ENCODE peak calls at places on chromosomes 4 and X, in eight cellular contexts. J, K, Q, L, X, B, Z and G are unnamed samples.

GRCh38 chrX:130676861-130677260 is 226.1 kb downstream of the ENOX2 start:
- DNase-seq in J (no peak), K (no peak), Q (no peak), L (peak), X (no peak), B (no peak), Z (no peak), G (no peak)

GRCh38 chr4:140790765-140791164 is 34.6 kb upstream of the TBC1D9 start:
- DNase-seq in J (peak), K (no peak), Q (no peak), L (peak), X (no peak), B (peak), Z (no peak), G (no peak)

GRCh38 chr4:141046255-141046654 is 87.0 kb downstream of the RNF150 start:
- DNase-seq in J (no peak), K (no peak), Q (no peak), L (peak), X (no peak), B (no peak), Z (no peak), G (no peak)

GRCh38 chrX:133706890-133707289 is 278.5 kb downstream of the GPC3 start:
- DNase-seq in J (no peak), K (no peak), Q (no peak), L (no peak), X (no peak), B (no peak), Z (no peak), G (no peak)

GRCh38 chrX:106246511-106246910 is 78.4 kb downstream of the PWWP3B start:
- DNase-seq in J (no peak), K (no peak), Q (no peak), L (peak), X (no peak), B (no peak), Z (no peak), G (no peak)

GRCh38 chr4:101160792-101161592 is 186.3 kb downstream of the PPP3CA start:
- DNase-seq in J (no peak), K (no peak), Q (no peak), L (no peak), X (no peak), B (no peak), Z (no peak), G (no peak)

GRCh38 chr4:53617101-53617680 is 25.9 kb upstream of the LNX1 start:
- DNase-seq in J (no peak), K (no peak), Q (no peak), L (no peak), X (no peak), B (no peak), Z (no peak), G (no peak)

GRCh38 chr4:82797591-82798081 is 960 bp downstream of the SCD5 start:
- DNase-seq in J (no peak), K (peak), Q (no peak), L (peak), X (no peak), B (no peak), Z (no peak), G (no peak)

GRCh38 chr4:102761478-102761790 is 666 bp upstream of the MANBA start:
- DNase-seq in J (no peak), K (no peak), Q (no peak), L (peak), X (no peak), B (peak), Z (no peak), G (no peak)

GRCh38 chr4:80425701-80426100 is 90.2 kb downstream of the CFAP299 start:
- DNase-seq in J (no peak), K (no peak), Q (no peak), L (no peak), X (no peak), B (no peak), Z (no peak), G (no peak)

GRCh38 chr4:123967360-123967759 is 570.8 kb downstream of the SPRY1 start:
- DNase-seq in J (no peak), K (no peak), Q (no peak), L (peak), X (no peak), B (no peak), Z (no peak), G (no peak)

GRCh38 chr4:168384437-168385141 is 66.0 kb upstream of the DDX60 start:
- DNase-seq in J (no peak), K (no peak), Q (no peak), L (peak), X (no peak), B (no peak), Z (no peak), G (peak)

GRCh38 chr4:35163189-35163588 is 1081.1 kb downstream of the ARAP2 start:
- DNase-seq in J (no peak), K (no peak), Q (no peak), L (no peak), X (no peak), B (no peak), Z (no peak), G (no peak)

GRCh38 chrX:100435726-100436125 is 25.7 kb upstream of the PCDH19 start:
- DNase-seq in J (no peak), K (no peak), Q (no peak), L (no peak), X (no peak), B (no peak), Z (no peak), G (no peak)

GRCh38 chrX:40244980-40245379 is 147.2 kb upstream of the BCOR start:
- DNase-seq in J (no peak), K (no peak), Q (no peak), L (peak), X (no peak), B (no peak), Z (no peak), G (no peak)

GRCh38 chrX:107775734-107776511 is at the start of gene TSC22D3:
- DNase-seq in J (no peak), K (peak), Q (peak), L (peak), X (peak), B (peak), Z (peak), G (peak)

GRCh38 chr4:169968999-169969398 is 57.2 kb downstream of the MFAP3L start:
- DNase-seq in J (no peak), K (no peak), Q (no peak), L (no peak), X (no peak), B (no peak), Z (no peak), G (no peak)

GRCh38 chr4:17583944-17584343 is 6.9 kb downstream of the LAP3 start:
- DNase-seq in J (no peak), K (no peak), Q (no peak), L (no peak), X (no peak), B (no peak), Z (no peak), G (no peak)

GRCh38 chrX:1657367-1658082 is 42.7 kb downstream of the ASMT start:
- DNase-seq in J (no peak), K (no peak), Q (no peak), L (peak), X (no peak), B (peak), Z (no peak), G (no peak)

GRCh38 chr4:185396724-185397402 is at the start of gene ANKRD37:
- DNase-seq in J (no peak), K (peak), Q (peak), L (peak), X (no peak), B (peak), Z (peak), G (peak)

GRCh38 chr4:114860791-114861190 is 252.6 kb downstream of the NDST4 start:
- DNase-seq in J (no peak), K (no peak), Q (no peak), L (no peak), X (no peak), B (no peak), Z (no peak), G (no peak)
- H3K27ac ChIP-seq in J (no peak), K (no peak), Q (no peak), L (no peak), X (no peak), B (no peak), Z (no peak), G (no peak)

GRCh38 chr4:183962413-183962812 is 57.3 kb downstream of the STOX2 start:
- DNase-seq in J (no peak), K (no peak), Q (no peak), L (no peak), X (no peak), B (no peak), Z (no peak), G (no peak)

GRCh38 chr4:183960021-183960420 is 54.9 kb downstream of the STOX2 start:
- DNase-seq in J (no peak), K (peak), Q (no peak), L (peak), X (no peak), B (peak), Z (peak), G (peak)

GRCh38 chr4:183960912-183961569 is 55.9 kb downstream of the STOX2 start:
- DNase-seq in J (no peak), K (peak), Q (no peak), L (no peak), X (no peak), B (no peak), Z (no peak), G (no peak)

GRCh38 chr4:183961772-183962171 is 56.7 kb downstream of the STOX2 start:
- DNase-seq in J (no peak), K (no peak), Q (no peak), L (no peak), X (no peak), B (no peak), Z (no peak), G (no peak)

DNA sequence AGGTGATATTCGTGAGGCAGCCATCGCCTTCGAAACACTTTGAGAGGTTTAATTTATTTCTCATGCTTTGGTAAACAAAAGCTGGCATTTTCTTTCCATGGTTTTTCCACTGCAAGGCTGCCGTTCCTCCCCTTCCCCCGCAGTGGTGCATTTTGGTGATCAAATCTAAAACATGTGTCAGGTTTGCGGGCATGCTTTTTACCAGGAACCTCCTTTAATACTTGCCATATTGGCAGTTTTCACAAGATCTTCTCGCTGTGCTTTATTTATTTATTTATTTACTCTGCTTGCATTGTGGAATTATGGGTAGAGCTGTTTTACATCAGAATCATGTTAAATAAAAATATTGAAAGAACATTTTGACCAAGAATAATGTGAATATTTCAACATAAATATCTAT is 54.2 kb downstream of the STOX2 start:
- DNase-seq in J (no peak), K (no peak), Q (no peak), L (no peak), X (no peak), B (no peak), Z (no peak), G (no peak)
- H3K4me3 ChIP-seq in J (no peak), K (peak), Q (no peak), L (no peak), X (peak), B (no peak), Z (peak), G (no peak)

GRCh38 chr4:109434793-109435080 is 1.1 kb downstream of the SEC24B start:
- DNase-seq in J (no peak), K (no peak), Q (no peak), L (peak), X (no peak), B (no peak), Z (no peak), G (no peak)
- H3K27ac ChIP-seq in J (peak), K (peak), Q (peak), L (peak), X (peak), B (peak), Z (peak), G (peak)

GRCh38 chrX:120087289-120088017 is 10.0 kb upstream of the RHOXF2B start:
- DNase-seq in J (no peak), K (no peak), Q (peak), L (no peak), X (no peak), B (no peak), Z (peak), G (no peak)
- H3K4me3 ChIP-seq in J (peak), K (no peak), Q (no peak), L (no peak), X (no peak), B (no peak), Z (no peak), G (no peak)

DNA sequence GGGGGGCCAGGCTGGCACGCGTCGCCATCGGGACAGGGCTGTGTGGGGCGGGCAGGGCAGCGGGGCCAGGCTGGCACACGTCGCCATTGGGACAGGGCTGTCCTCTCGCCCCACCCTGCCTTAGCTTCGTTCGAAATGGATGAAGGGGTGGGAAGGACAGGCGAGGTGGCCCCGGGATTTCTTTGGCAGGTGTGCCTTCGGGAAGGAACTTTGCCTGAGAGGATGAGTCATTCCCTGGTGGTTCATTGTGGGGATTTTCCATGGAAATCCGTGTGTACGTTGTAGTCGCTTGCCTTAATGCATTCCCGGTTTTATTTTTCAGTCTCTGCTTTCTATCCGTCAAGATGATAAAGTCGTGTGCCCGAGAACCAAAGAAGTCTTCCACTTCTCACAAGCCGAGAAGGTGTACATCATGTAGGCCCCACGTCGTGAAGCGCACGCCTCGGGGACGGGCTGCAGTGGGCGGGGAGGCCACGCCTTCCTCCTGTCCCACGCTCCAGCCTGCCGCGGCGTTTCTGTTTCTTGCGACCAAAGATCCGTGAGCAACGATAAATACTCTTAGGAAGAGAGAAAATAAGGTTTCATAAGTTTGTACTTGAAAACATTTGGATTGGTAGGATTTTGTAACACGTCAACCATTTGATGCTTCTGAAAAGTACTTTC is 8.1 kb upstream of the UVSSA start:
- DNase-seq in J (no peak), K (no peak), Q (no peak), L (no peak), X (no peak), B (no peak), Z (no peak), G (no peak)
- H3K27ac ChIP-seq in J (no peak), K (no peak), Q (no peak), L (no peak), X (no peak), B (no peak), Z (no peak), G (no peak)

DNA sequence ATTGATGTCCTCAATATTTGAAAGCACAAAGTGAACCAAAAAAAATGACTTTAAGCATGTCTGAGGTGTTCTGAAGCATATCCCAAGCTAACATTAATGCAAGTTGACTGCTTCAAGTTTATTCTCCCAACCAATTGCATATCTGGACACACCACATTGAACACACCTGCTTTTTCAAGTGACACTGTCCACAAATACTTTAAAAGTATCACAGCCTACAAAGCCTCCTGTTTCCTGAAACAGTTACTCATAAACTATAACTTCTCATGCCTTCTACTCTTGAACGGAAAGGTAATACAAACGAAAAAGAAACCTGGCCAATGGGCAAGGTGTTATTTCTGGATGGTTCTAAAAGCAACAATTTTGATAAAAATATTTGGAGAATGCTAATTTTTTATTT is 1.1 kb downstream of the CDKL2 start:
- DNase-seq in J (no peak), K (no peak), Q (no peak), L (no peak), X (no peak), B (no peak), Z (no peak), G (no peak)
- H3K4me3 ChIP-seq in J (peak), K (peak), Q (no peak), L (no peak), X (no peak), B (peak), Z (no peak), G (no peak)